ENCODE peak calls at places on chromosomes 7 and 10, in seven cellular contexts. One of them, this sample, is unnamed.

GRCh38 chr10:114694062-114694461 is 36.0 kb upstream of the ABLIM1 start:
- DNase-seq in RWPE1: no peak
- DNase-seq in AG09319: no peak
- DNase-seq in GM06990: no peak
- DNase-seq in GM12864: no peak
- DNase-seq in H54: no peak
- DNase-seq in Caki2: no peak
- DNase-seq in this sample: no peak

GRCh38 chr10:86668297-86669165 is at the start of gene LDB3:
- DNase-seq in RWPE1: peak; percentile 51
- DNase-seq in AG09319: no peak
- DNase-seq in GM06990: no peak
- DNase-seq in GM12864: no peak
- DNase-seq in H54: peak; percentile 84
- DNase-seq in Caki2: no peak
- DNase-seq in this sample: no peak

GRCh38 chr7:37424532-37424931 is 24.1 kb downstream of the ELMO1 start:
- DNase-seq in RWPE1: no peak
- DNase-seq in AG09319: no peak
- DNase-seq in GM06990: no peak
- DNase-seq in GM12864: no peak
- DNase-seq in H54: no peak
- DNase-seq in Caki2: no peak
- DNase-seq in this sample: no peak

GRCh38 chr7:141477866-141478265 is 73.3 kb upstream of the AGK start:
- DNase-seq in RWPE1: no peak
- DNase-seq in AG09319: no peak
- DNase-seq in GM06990: no peak
- DNase-seq in GM12864: no peak
- DNase-seq in H54: no peak
- DNase-seq in Caki2: peak; percentile 21
- DNase-seq in this sample: no peak

GRCh38 chr10:124654686-124655085 is 89.5 kb downstream of the FAM53B start:
- DNase-seq in RWPE1: peak; percentile 61
- DNase-seq in AG09319: no peak
- DNase-seq in GM06990: no peak
- DNase-seq in GM12864: no peak
- DNase-seq in H54: no peak
- DNase-seq in Caki2: no peak
- DNase-seq in this sample: no peak

GRCh38 chr10:43073191-43073590 is 3.7 kb upstream of the RET start:
- DNase-seq in RWPE1: no peak
- DNase-seq in AG09319: no peak
- DNase-seq in GM06990: no peak
- DNase-seq in GM12864: no peak
- DNase-seq in H54: no peak
- DNase-seq in Caki2: no peak
- DNase-seq in this sample: no peak

GRCh38 chr10:108319434-108320222 is 1155.1 kb upstream of the SORCS1 start:
- DNase-seq in RWPE1: no peak
- DNase-seq in AG09319: no peak
- DNase-seq in GM06990: no peak
- DNase-seq in GM12864: no peak
- DNase-seq in H54: no peak
- DNase-seq in Caki2: no peak
- DNase-seq in this sample: no peak

GRCh38 chr10:123026266-123026665 is 17.5 kb downstream of the ACADSB start:
- DNase-seq in RWPE1: no peak
- DNase-seq in AG09319: no peak
- DNase-seq in GM06990: no peak
- DNase-seq in GM12864: no peak
- DNase-seq in H54: no peak
- DNase-seq in Caki2: no peak
- DNase-seq in this sample: no peak

GRCh38 chr10:29455095-29455494 is 166.2 kb downstream of the LYZL1 start:
- DNase-seq in RWPE1: no peak
- DNase-seq in AG09319: no peak
- DNase-seq in GM06990: no peak
- DNase-seq in GM12864: no peak
- DNase-seq in H54: no peak
- DNase-seq in Caki2: no peak
- DNase-seq in this sample: no peak

GRCh38 chr7:98703916-98704315 is 86.8 kb downstream of the NPTX2 start:
- DNase-seq in RWPE1: no peak
- DNase-seq in AG09319: no peak
- DNase-seq in GM06990: no peak
- DNase-seq in GM12864: no peak
- DNase-seq in H54: no peak
- DNase-seq in Caki2: no peak
- DNase-seq in this sample: no peak

GRCh38 chr10:79390551-79391229 is 43.4 kb downstream of the PPIF start:
- DNase-seq in RWPE1: no peak
- DNase-seq in AG09319: no peak
- DNase-seq in GM06990: no peak
- DNase-seq in GM12864: no peak
- DNase-seq in H54: no peak
- DNase-seq in Caki2: no peak
- DNase-seq in this sample: peak; percentile 13

GRCh38 chr7:66344166-66344565 is 139.0 kb downstream of the TPST1 start:
- DNase-seq in RWPE1: no peak
- DNase-seq in AG09319: no peak
- DNase-seq in GM06990: no peak
- DNase-seq in GM12864: no peak
- DNase-seq in H54: no peak
- DNase-seq in Caki2: no peak
- DNase-seq in this sample: no peak

GRCh38 chr10:14382022-14382421 is 51.3 kb upstream of the FRMD4A start:
- DNase-seq in RWPE1: no peak
- DNase-seq in AG09319: no peak
- DNase-seq in GM06990: no peak
- DNase-seq in GM12864: peak; percentile 15
- DNase-seq in H54: no peak
- DNase-seq in Caki2: peak; percentile 77
- DNase-seq in this sample: no peak

GRCh38 chr7:105673367-105674188 is 92.3 kb upstream of the EFCAB10 start:
- DNase-seq in RWPE1: no peak
- DNase-seq in AG09319: no peak
- DNase-seq in GM06990: no peak
- DNase-seq in GM12864: no peak
- DNase-seq in H54: no peak
- DNase-seq in Caki2: no peak
- DNase-seq in this sample: peak; percentile 29

GRCh38 chr7:131007439-131008330 is 273.7 kb upstream of the KLF14 start:
- DNase-seq in RWPE1: peak; percentile 50
- DNase-seq in AG09319: no peak
- DNase-seq in GM06990: peak; percentile 70
- DNase-seq in GM12864: no peak
- DNase-seq in H54: no peak
- DNase-seq in Caki2: peak; percentile 92
- DNase-seq in this sample: peak; percentile 68

GRCh38 chr10:80191589-80192270 is 13.6 kb downstream of the ANXA11 start:
- DNase-seq in RWPE1: peak; percentile 71
- DNase-seq in AG09319: no peak
- DNase-seq in GM06990: no peak
- DNase-seq in GM12864: no peak
- DNase-seq in H54: no peak
- DNase-seq in Caki2: no peak
- DNase-seq in this sample: no peak

GRCh38 chr7:87475359-87476178 is at the start of gene ABCB4:
- DNase-seq in RWPE1: no peak
- DNase-seq in AG09319: no peak
- DNase-seq in GM06990: peak; percentile 52
- DNase-seq in GM12864: no peak
- DNase-seq in H54: no peak
- DNase-seq in Caki2: no peak
- DNase-seq in this sample: no peak

GRCh38 chr7:25255603-25256320 is 27.5 kb upstream of the NPVF start:
- DNase-seq in RWPE1: no peak
- DNase-seq in AG09319: no peak
- DNase-seq in GM06990: no peak
- DNase-seq in GM12864: no peak
- DNase-seq in H54: no peak
- DNase-seq in Caki2: no peak
- DNase-seq in this sample: no peak